ENCODE peak calls at places on chromosomes 6 and 20, in eight cellular contexts. I, Z, F, A, N, B, G and M are unnamed samples.

GRCh38 chr20:16563066-16563806 is 10.0 kb downstream of the KIF16B start:
- DNase-seq in F (no peak), I (no peak), Z (no peak), G (no peak), B (no peak), A (no peak), N (no peak), M (no peak)

GRCh38 chr6:157244175-157244574 is 79.1 kb downstream of the TMEM242 start:
- DNase-seq in Z (no peak), N (no peak), B (no peak), A (no peak), I (no peak), F (no peak), G (no peak), M (no peak)

GRCh38 chr20:50088022-50088421 is 24.9 kb downstream of the UBE2V1 start:
- DNase-seq in I (no peak), G (no peak), Z (no peak), A (no peak), N (no peak), F (no peak), B (no peak), M (no peak)

GRCh38 chr6:101401792-101402617 is 8.5 kb downstream of the GRIK2 start:
- DNase-seq in F (no peak), A (peak; percentile 55), G (no peak), B (no peak), N (no peak), Z (no peak), I (no peak), M (no peak)

GRCh38 chr20:11755071-11755881 is 162.4 kb upstream of the BTBD3 start:
- DNase-seq in N (no peak), A (no peak), F (no peak), I (no peak), B (no peak), Z (no peak), G (no peak), M (no peak)

GRCh38 chr20:59935457-59936185 is 2.2 kb upstream of the SYCP2 start:
- DNase-seq in F (no peak), G (no peak), A (peak; percentile 28), N (no peak), Z (no peak), I (no peak), B (no peak), M (no peak)

GRCh38 chr20:31517373-31517772 is 3.1 kb downstream of the HM13 start:
- DNase-seq in A (no peak), G (no peak), Z (peak; percentile 76), I (no peak), N (peak; percentile 49), B (peak; percentile 68), F (no peak), M (peak; percentile 32)

GRCh38 chr6:152078804-152079203 is 271.3 kb downstream of the ESR1 start:
- DNase-seq in A (no peak), N (no peak), I (no peak), Z (no peak), F (no peak), G (no peak), B (no peak), M (no peak)

GRCh38 chr6:168024951-168025510 is 27.6 kb downstream of the KIF25 start:
- DNase-seq in N (no peak), A (no peak), G (no peak), Z (no peak), B (no peak), F (no peak), I (no peak), M (no peak)

GRCh38 chr6:51093899-51094665 is 275.4 kb downstream of the TFAP2B start:
- DNase-seq in Z (no peak), I (no peak), N (no peak), B (no peak), F (no peak), A (no peak), G (no peak), M (no peak)

GRCh38 chr6:29916741-29917140 is 25.6 kb upstream of the HLA-A start:
- DNase-seq in N (no peak), Z (no peak), B (no peak), I (no peak), G (no peak), A (no peak), F (no peak), M (no peak)

GRCh38 chr6:99478483-99478882 is 36.7 kb downstream of the USP45 start:
- DNase-seq in N (no peak), Z (no peak), A (no peak), G (no peak), I (no peak), F (no peak), B (no peak), M (no peak)

GRCh38 chr6:3026811-3027626 is 27.3 kb downstream of the NQO2 start:
- DNase-seq in Z (no peak), G (no peak), N (no peak), I (no peak), F (peak; percentile 23), B (no peak), A (no peak), M (no peak)

GRCh38 chr20:58099291-58099915 is 129.1 kb downstream of the ANKRD60 start:
- DNase-seq in Z (no peak), I (no peak), F (no peak), B (no peak), G (no peak), A (no peak), N (no peak), M (no peak)
- H3K4me3 ChIP-seq in Z (no peak overlapping the region), I (no peak overlapping the region), F (no peak overlapping the region), B (no peak overlapping the region), G (no peak overlapping the region), A (no peak overlapping the region), N (no peak overlapping the region), M (no peak overlapping the region)

DNA sequence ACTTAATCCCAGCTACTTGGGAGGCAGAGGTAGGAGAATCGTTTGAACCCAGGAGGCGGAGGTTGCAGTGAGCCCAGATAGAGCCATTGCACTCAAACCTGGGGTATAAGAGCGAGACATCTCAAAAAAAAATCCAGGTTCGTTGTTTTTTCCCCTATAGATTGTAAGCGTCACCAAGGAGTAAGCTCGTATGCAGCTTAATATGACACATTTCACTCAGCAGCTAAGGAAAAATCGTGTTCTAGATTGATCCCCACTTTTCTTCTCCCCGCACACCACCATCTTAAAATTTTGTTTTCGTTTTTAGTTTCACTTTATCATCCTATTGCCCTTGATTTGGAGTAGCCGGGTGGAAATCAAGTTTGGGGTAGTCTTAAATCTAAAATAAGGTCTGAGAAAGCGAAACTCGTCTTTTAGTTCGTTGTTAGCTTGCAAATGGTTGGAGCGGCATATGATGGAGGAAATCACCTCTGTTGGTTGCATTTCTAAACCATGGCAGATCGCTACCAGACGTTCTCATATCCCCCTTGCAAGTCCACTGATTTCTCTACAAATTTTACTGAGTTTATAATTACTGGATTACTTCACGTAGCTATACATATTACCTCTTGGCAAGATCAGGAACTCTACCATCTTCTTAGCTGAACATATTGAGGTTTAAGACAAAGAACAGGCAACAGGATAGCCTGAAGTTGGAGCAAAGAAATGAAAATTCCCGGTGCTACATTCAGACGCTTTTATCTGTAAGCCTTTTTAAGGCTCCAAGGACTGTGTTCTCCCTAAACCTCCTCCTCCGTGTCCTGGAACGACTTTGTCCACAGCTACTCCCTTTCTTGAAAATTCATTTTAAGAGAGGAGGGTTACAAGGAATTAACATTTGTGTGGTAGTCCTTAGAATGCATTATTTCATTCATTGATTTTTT is 91.1 kb upstream of the BTN3A2 start:
- DNase-seq in F (peak; percentile 79), G (no peak), N (no peak), Z (no peak), A (no peak), B (no peak), I (no peak), M (no peak)
- H3K4me1 ChIP-seq in F (peaks cover 23% of the 10 kb centered on the region), G (no peaks in the 10 kb centered on the region), N (peaks cover 8% of the 10 kb centered on the region), Z (peaks cover 22% of the 10 kb centered on the region), A (peaks cover 6% of the 10 kb centered on the region), B (no peaks in the 10 kb centered on the region), I (peaks cover 6% of the 10 kb centered on the region), M (peaks cover 10% of the 10 kb centered on the region)

GRCh38 chr6:11183761-11184362 is 48.6 kb downstream of the NEDD9 start:
- DNase-seq in N (no peak), G (no peak), F (no peak), Z (no peak), I (no peak), B (no peak), A (no peak), M (no peak)
- H3K36me3 ChIP-seq in N (peaks cover 3% of the 10 kb centered on the region), G (peaks cover 28% of the 10 kb centered on the region), F (peaks cover 31% of the 10 kb centered on the region), Z (no peaks in the 10 kb centered on the region), I (peaks cover 8% of the 10 kb centered on the region), B (peaks cover 6% of the 10 kb centered on the region), A (peaks cover 64% of the 10 kb centered on the region), M (no peaks in the 10 kb centered on the region)

GRCh38 chr20:36093804-36094145 is 60.8 kb upstream of the EPB41L1 start:
- DNase-seq in B (no peak), N (no peak), Z (no peak), I (no peak), G (no peak), F (no peak), A (no peak), M (no peak)
- H3K4me3 ChIP-seq in B (peak overlapping the region; percentile 69), N (peak overlapping the region; percentile 73), Z (peak overlapping the region; percentile 37), I (no peak overlapping the region), G (peak overlapping the region; percentile 81), F (no peak overlapping the region), A (peak overlapping the region; percentile 65), M (peak overlapping the region; percentile 57)

GRCh38 chr6:106102967-106103727 is 17.0 kb downstream of the PRDM1 start:
- DNase-seq in I (no peak), F (no peak), B (no peak), N (no peak), G (no peak), A (no peak), Z (no peak), M (no peak)
- H3K4me1 ChIP-seq in I (peaks cover 25% of the 10 kb centered on the region), F (peaks cover 55% of the 10 kb centered on the region), B (no peaks in the 10 kb centered on the region), N (no peaks in the 10 kb centered on the region), G (no peaks in the 10 kb centered on the region), A (peaks cover 20% of the 10 kb centered on the region), Z (peaks cover 7% of the 10 kb centered on the region), M (no peaks in the 10 kb centered on the region)

GRCh38 chr6:43776115-43776798 is 6.2 kb downstream of the VEGFA start:
- DNase-seq in F (no peak), Z (peak; percentile 55), N (no peak), G (no peak), I (no peak), B (peak; percentile 46), A (peak; percentile 51), M (no peak)
- H3K36me3 ChIP-seq in F (no peaks in the 10 kb centered on the region), Z (peaks cover 11% of the 10 kb centered on the region), N (peaks cover 7% of the 10 kb centered on the region), G (peaks cover 30% of the 10 kb centered on the region), I (no peaks in the 10 kb centered on the region), B (peaks cover 12% of the 10 kb centered on the region), A (peaks cover 41% of the 10 kb centered on the region), M (no peaks in the 10 kb centered on the region)